ENCODE peak calls at places on chromosomes 2 and 18, in five cellular contexts. One of them, this sample, is unnamed.

GRCh38 chr18:3262234-3263171 is 570 bp downstream of the MYL12B start:
- DNase-seq in glutamatergic neuron: no peak
- DNase-seq in stomach: no peak
- DNase-seq in fibroblast of mammary gland: no peak
- DNase-seq in OCI-LY7: peak
- DNase-seq in this sample: no peak

GRCh38 chr2:23940976-23941605 is 828 bp downstream of the UBXN2A start:
- DNase-seq in glutamatergic neuron: no peak
- DNase-seq in stomach: no peak
- DNase-seq in fibroblast of mammary gland: peak
- DNase-seq in OCI-LY7: peak
- DNase-seq in this sample: peak

GRCh38 chr2:217966399-217967068 is 36.3 kb downstream of the TNS1 start:
- DNase-seq in glutamatergic neuron: no peak
- DNase-seq in stomach: no peak
- DNase-seq in fibroblast of mammary gland: peak
- DNase-seq in OCI-LY7: no peak
- DNase-seq in this sample: no peak

GRCh38 chr2:209411296-209411695 is 12.6 kb upstream of the MAP2 start:
- DNase-seq in glutamatergic neuron: no peak
- DNase-seq in stomach: no peak
- DNase-seq in fibroblast of mammary gland: no peak
- DNase-seq in OCI-LY7: no peak
- DNase-seq in this sample: no peak

GRCh38 chr2:138722316-138722715 is 57.9 kb downstream of the NXPH2 start:
- DNase-seq in glutamatergic neuron: no peak
- DNase-seq in stomach: no peak
- DNase-seq in fibroblast of mammary gland: peak
- DNase-seq in OCI-LY7: no peak
- DNase-seq in this sample: no peak

GRCh38 chr2:219457784-219458369 is 23.2 kb downstream of the SPEG start:
- DNase-seq in glutamatergic neuron: no peak
- DNase-seq in stomach: no peak
- DNase-seq in fibroblast of mammary gland: no peak
- DNase-seq in OCI-LY7: peak
- DNase-seq in this sample: peak

GRCh38 chr2:190717764-190718651 is 69.1 kb downstream of the NAB1 start:
- DNase-seq in glutamatergic neuron: no peak
- DNase-seq in stomach: no peak
- DNase-seq in fibroblast of mammary gland: no peak
- DNase-seq in OCI-LY7: no peak
- DNase-seq in this sample: no peak

GRCh38 chr2:221389421-221389820 is 182.7 kb downstream of the EPHA4 start:
- DNase-seq in glutamatergic neuron: no peak
- DNase-seq in stomach: no peak
- DNase-seq in fibroblast of mammary gland: no peak
- DNase-seq in OCI-LY7: no peak
- DNase-seq in this sample: no peak

GRCh38 chr18:10353791-10354190 is 100.6 kb upstream of the APCDD1 start:
- DNase-seq in glutamatergic neuron: no peak
- DNase-seq in stomach: no peak
- DNase-seq in fibroblast of mammary gland: peak
- DNase-seq in OCI-LY7: no peak
- DNase-seq in this sample: peak

GRCh38 chr2:112627060-112628040 is 18.4 kb upstream of the SLC20A1 start:
- DNase-seq in glutamatergic neuron: no peak
- DNase-seq in stomach: peak
- DNase-seq in fibroblast of mammary gland: peak
- DNase-seq in OCI-LY7: no peak
- DNase-seq in this sample: peak

GRCh38 chr2:18455256-18455862 is 105.1 kb downstream of the RDH14 start:
- DNase-seq in glutamatergic neuron: peak
- DNase-seq in stomach: no peak
- DNase-seq in fibroblast of mammary gland: peak
- DNase-seq in OCI-LY7: no peak
- DNase-seq in this sample: peak

GRCh38 chr2:106816974-106817373 is 69.0 kb downstream of the ST6GAL2 start:
- DNase-seq in glutamatergic neuron: no peak
- DNase-seq in stomach: peak
- DNase-seq in fibroblast of mammary gland: no peak
- DNase-seq in OCI-LY7: no peak
- DNase-seq in this sample: no peak

GRCh38 chr2:172200495-172201085 is 97.9 kb upstream of the DLX2 start:
- DNase-seq in glutamatergic neuron: no peak
- DNase-seq in stomach: no peak
- DNase-seq in fibroblast of mammary gland: peak
- DNase-seq in OCI-LY7: no peak
- DNase-seq in this sample: peak

GRCh38 chr2:10868021-10868420 is 43.7 kb upstream of the KCNF1 start:
- DNase-seq in glutamatergic neuron: no peak
- DNase-seq in stomach: no peak
- DNase-seq in fibroblast of mammary gland: no peak
- DNase-seq in OCI-LY7: no peak
- DNase-seq in this sample: no peak

GRCh38 chr18:36780748-36781147 is 48.1 kb downstream of the TPGS2 start:
- DNase-seq in glutamatergic neuron: no peak
- DNase-seq in stomach: no peak
- DNase-seq in fibroblast of mammary gland: peak
- DNase-seq in OCI-LY7: no peak
- DNase-seq in this sample: no peak

GRCh38 chr2:111900859-111901258 is 2.5 kb downstream of the MERTK start:
- DNase-seq in glutamatergic neuron: peak
- DNase-seq in stomach: peak
- DNase-seq in fibroblast of mammary gland: peak
- DNase-seq in OCI-LY7: peak
- DNase-seq in this sample: peak

GRCh38 chr2:203164311-203164935 is 74.4 kb upstream of the CYP20A1 start:
- DNase-seq in glutamatergic neuron: no peak
- DNase-seq in stomach: no peak
- DNase-seq in fibroblast of mammary gland: no peak
- DNase-seq in OCI-LY7: no peak
- DNase-seq in this sample: no peak

GRCh38 chr2:99403524-99403923 is 66.3 kb downstream of the EIF5B start:
- DNase-seq in glutamatergic neuron: no peak
- DNase-seq in stomach: no peak
- DNase-seq in fibroblast of mammary gland: no peak
- DNase-seq in OCI-LY7: no peak
- DNase-seq in this sample: no peak

GRCh38 chr2:155157065-155157464 is 458.6 kb downstream of the KCNJ3 start:
- DNase-seq in glutamatergic neuron: no peak
- DNase-seq in stomach: no peak
- DNase-seq in fibroblast of mammary gland: no peak
- DNase-seq in OCI-LY7: no peak
- DNase-seq in this sample: no peak

GRCh38 chr2:20326163-20326780 is 24.4 kb downstream of the PUM2 start:
- DNase-seq in glutamatergic neuron: peak
- DNase-seq in stomach: peak
- DNase-seq in fibroblast of mammary gland: peak
- DNase-seq in OCI-LY7: peak
- DNase-seq in this sample: peak

GRCh38 chr2:170217778-170218251 is 39.9 kb downstream of the MYO3B start:
- DNase-seq in glutamatergic neuron: no peak
- DNase-seq in stomach: no peak
- DNase-seq in fibroblast of mammary gland: peak
- DNase-seq in OCI-LY7: no peak
- DNase-seq in this sample: no peak

GRCh38 chr18:596288-596881 is 403 bp upstream of the CLUL1 start:
- DNase-seq in glutamatergic neuron: no peak
- DNase-seq in stomach: no peak
- DNase-seq in fibroblast of mammary gland: no peak
- DNase-seq in OCI-LY7: peak
- DNase-seq in this sample: peak

GRCh38 chr2:143128681-143129580 is at the start of gene ARHGAP15:
- DNase-seq in glutamatergic neuron: no peak
- DNase-seq in stomach: peak
- DNase-seq in fibroblast of mammary gland: no peak
- DNase-seq in OCI-LY7: peak
- DNase-seq in this sample: no peak
- TF ChIP-seq CTCF in glutamatergic neuron: no peak
- TF ChIP-seq CTCF in stomach: no peak
- TF ChIP-seq CTCF in fibroblast of mammary gland: no peak
- TF ChIP-seq CTCF in OCI-LY7: peak
- TF ChIP-seq CTCF in this sample: no peak

GRCh38 chr2:121897335-121897970 is 142.0 kb downstream of the TSN start:
- DNase-seq in glutamatergic neuron: no peak
- DNase-seq in stomach: no peak
- DNase-seq in fibroblast of mammary gland: peak
- DNase-seq in OCI-LY7: peak
- DNase-seq in this sample: peak
- TF ChIP-seq CTCF in glutamatergic neuron: peak
- TF ChIP-seq CTCF in stomach: no peak
- TF ChIP-seq CTCF in fibroblast of mammary gland: peak
- TF ChIP-seq CTCF in OCI-LY7: peak
- TF ChIP-seq CTCF in this sample: peak

GRCh38 chr2:103249462-103249861 is 487.6 kb downstream of the TMEM182 start:
- DNase-seq in glutamatergic neuron: no peak
- DNase-seq in stomach: no peak
- DNase-seq in fibroblast of mammary gland: no peak
- DNase-seq in OCI-LY7: no peak
- DNase-seq in this sample: no peak

GRCh38 chr2:103254611-103255010 is 492.8 kb downstream of the TMEM182 start:
- DNase-seq in glutamatergic neuron: no peak
- DNase-seq in stomach: no peak
- DNase-seq in fibroblast of mammary gland: no peak
- DNase-seq in OCI-LY7: no peak
- DNase-seq in this sample: no peak

DNA sequence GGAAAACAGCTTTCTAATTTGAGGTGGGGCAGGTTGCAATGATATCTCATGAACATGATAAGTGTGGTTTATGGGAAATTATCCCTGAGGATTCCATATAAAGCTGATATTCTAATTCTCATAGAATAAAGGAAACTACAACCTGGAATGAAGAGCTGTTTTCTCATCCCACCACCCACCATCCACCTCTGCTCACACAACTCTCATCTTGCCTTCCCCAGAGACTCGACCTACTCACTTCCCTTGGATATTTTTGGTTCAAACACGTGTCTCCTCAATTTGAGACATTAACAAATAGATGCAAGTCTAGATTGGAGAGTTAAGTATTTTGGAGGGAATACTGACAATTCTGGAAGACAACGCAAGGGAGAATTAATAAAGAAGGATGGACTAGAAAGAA is 490.9 kb downstream of the TMEM182 start:
- DNase-seq in glutamatergic neuron: no peak
- DNase-seq in stomach: no peak
- DNase-seq in fibroblast of mammary gland: no peak
- DNase-seq in OCI-LY7: no peak
- DNase-seq in this sample: no peak
- TF ChIP-seq CTCF in glutamatergic neuron: no peak
- TF ChIP-seq CTCF in stomach: no peak
- TF ChIP-seq CTCF in fibroblast of mammary gland: no peak
- TF ChIP-seq CTCF in OCI-LY7: no peak
- TF ChIP-seq CTCF in this sample: no peak

GRCh38 chr2:35858216-35858615 is 497.4 kb upstream of the CRIM1 start:
- DNase-seq in glutamatergic neuron: no peak
- DNase-seq in stomach: no peak
- DNase-seq in fibroblast of mammary gland: no peak
- DNase-seq in OCI-LY7: no peak
- DNase-seq in this sample: no peak
- TF ChIP-seq CTCF in glutamatergic neuron: no peak
- TF ChIP-seq CTCF in stomach: no peak
- TF ChIP-seq CTCF in fibroblast of mammary gland: no peak
- TF ChIP-seq CTCF in OCI-LY7: no peak
- TF ChIP-seq CTCF in this sample: no peak

DNA sequence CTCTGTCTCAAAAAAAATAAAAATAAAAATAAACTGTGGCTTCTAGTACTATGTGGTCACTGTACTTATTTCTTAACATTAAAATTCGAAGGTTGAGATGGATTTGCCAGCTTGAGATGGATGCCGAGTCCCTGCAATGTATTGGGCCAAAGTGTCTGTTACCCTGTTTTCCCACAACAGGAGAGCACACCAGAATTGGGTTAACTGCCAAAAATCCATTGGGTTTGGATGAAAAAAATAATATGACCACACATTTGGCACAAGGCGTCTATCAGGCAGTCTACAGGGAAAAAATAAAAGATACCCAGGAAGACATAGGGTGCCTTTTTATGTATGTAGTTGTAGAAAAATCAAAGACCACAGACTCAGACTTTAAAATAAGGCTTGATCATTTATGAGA is 19.2 kb upstream of the MAPRE3 start:
- DNase-seq in glutamatergic neuron: no peak
- DNase-seq in stomach: no peak
- DNase-seq in fibroblast of mammary gland: no peak
- DNase-seq in OCI-LY7: no peak
- DNase-seq in this sample: no peak
- TF ChIP-seq CTCF in glutamatergic neuron: no peak
- TF ChIP-seq CTCF in stomach: no peak
- TF ChIP-seq CTCF in fibroblast of mammary gland: no peak
- TF ChIP-seq CTCF in OCI-LY7: no peak
- TF ChIP-seq CTCF in this sample: no peak

GRCh38 chr18:59994357-59994756 is 94.6 kb downstream of the PMAIP1 start:
- DNase-seq in glutamatergic neuron: no peak
- DNase-seq in stomach: no peak
- DNase-seq in fibroblast of mammary gland: peak
- DNase-seq in OCI-LY7: peak
- DNase-seq in this sample: peak
- TF ChIP-seq CTCF in glutamatergic neuron: no peak
- TF ChIP-seq CTCF in stomach: no peak
- TF ChIP-seq CTCF in fibroblast of mammary gland: peak
- TF ChIP-seq CTCF in OCI-LY7: peak
- TF ChIP-seq CTCF in this sample: no peak

DNA sequence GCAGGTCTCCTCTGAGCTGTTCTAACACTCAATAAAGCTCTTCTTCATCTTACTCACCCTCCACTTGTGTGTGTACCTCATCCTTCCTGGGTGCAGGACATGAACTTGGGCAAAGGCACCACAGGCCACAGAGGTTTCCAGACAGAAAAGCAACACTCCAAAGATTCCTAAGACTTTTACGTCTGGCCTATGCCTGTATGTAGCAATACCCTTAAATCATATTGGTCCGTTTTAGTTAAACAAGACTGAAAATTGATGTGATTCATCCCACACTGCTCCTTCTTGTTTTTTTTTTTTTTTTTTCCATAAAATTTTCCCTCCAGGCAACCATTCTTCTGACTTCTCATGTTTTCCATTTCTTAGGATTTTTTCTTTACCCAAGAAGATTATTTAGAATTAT is 404.3 kb downstream of the PID1 start:
- DNase-seq in glutamatergic neuron: no peak
- DNase-seq in stomach: no peak
- DNase-seq in fibroblast of mammary gland: no peak
- DNase-seq in OCI-LY7: no peak
- DNase-seq in this sample: no peak
- TF ChIP-seq CTCF in glutamatergic neuron: no peak
- TF ChIP-seq CTCF in stomach: no peak
- TF ChIP-seq CTCF in fibroblast of mammary gland: no peak
- TF ChIP-seq CTCF in OCI-LY7: no peak
- TF ChIP-seq CTCF in this sample: no peak

GRCh38 chr2:193861557-193861956 is 1666.8 kb upstream of the TMEFF2 start:
- DNase-seq in glutamatergic neuron: no peak
- DNase-seq in stomach: no peak
- DNase-seq in fibroblast of mammary gland: no peak
- DNase-seq in OCI-LY7: no peak
- DNase-seq in this sample: no peak
- TF ChIP-seq CTCF in glutamatergic neuron: peak
- TF ChIP-seq CTCF in stomach: no peak
- TF ChIP-seq CTCF in fibroblast of mammary gland: peak
- TF ChIP-seq CTCF in OCI-LY7: peak
- TF ChIP-seq CTCF in this sample: peak

This sample was measured in MCF 10A.